ENCODE peak calls at places on chromosomes 4 and X, in seven cellular contexts. One of them, this sample, is unnamed.

GRCh38 chrX:132615396-132616131 is 126.7 kb upstream of the MBNL3 start:
- DNase-seq in M059J: peak; percentile 42
- DNase-seq in COR-L47: peak; percentile 2
- DNase-seq in anterior cingulate cortex: no peak
- DNase-seq in ACHN: peak; percentile 21
- DNase-seq in activated naive CD4-positive, alpha-beta T cell treated with anti-CD3 and anti-CD28 coated beads, Interleukin-2, amount 10 ng/mL, durations not matched to agents 7 days and 5 days: peak; percentile 53
- DNase-seq in GM23248: peak; percentile 45
- DNase-seq in this sample: no peak

GRCh38 chr4:1532549-1533395 is 126.5 kb upstream of the NKX1-1 start:
- DNase-seq in M059J: no peak
- DNase-seq in COR-L47: no peak
- DNase-seq in anterior cingulate cortex: no peak
- DNase-seq in ACHN: no peak
- DNase-seq in activated naive CD4-positive, alpha-beta T cell treated with anti-CD3 and anti-CD28 coated beads, Interleukin-2, amount 10 ng/mL, durations not matched to agents 7 days and 5 days: no peak
- DNase-seq in GM23248: no peak
- DNase-seq in this sample: no peak

GRCh38 chrX:153245288-153245731 is 66.2 kb downstream of the MAGEA1 start:
- DNase-seq in M059J: peak; percentile 1
- DNase-seq in COR-L47: no peak
- DNase-seq in anterior cingulate cortex: no peak
- DNase-seq in ACHN: peak; percentile 1
- DNase-seq in activated naive CD4-positive, alpha-beta T cell treated with anti-CD3 and anti-CD28 coated beads, Interleukin-2, amount 10 ng/mL, durations not matched to agents 7 days and 5 days: no peak
- DNase-seq in GM23248: no peak
- DNase-seq in this sample: no peak

GRCh38 chr4:109574443-109574850 is 14.4 kb downstream of the MCUB start:
- DNase-seq in M059J: no peak
- DNase-seq in COR-L47: no peak
- DNase-seq in anterior cingulate cortex: no peak
- DNase-seq in ACHN: peak; percentile 28
- DNase-seq in activated naive CD4-positive, alpha-beta T cell treated with anti-CD3 and anti-CD28 coated beads, Interleukin-2, amount 10 ng/mL, durations not matched to agents 7 days and 5 days: peak; percentile 33
- DNase-seq in GM23248: peak; percentile 19
- DNase-seq in this sample: no peak

GRCh38 chr4:111398906-111399330 is 746.3 kb upstream of the FAM241A start:
- DNase-seq in M059J: no peak
- DNase-seq in COR-L47: no peak
- DNase-seq in anterior cingulate cortex: no peak
- DNase-seq in ACHN: no peak
- DNase-seq in activated naive CD4-positive, alpha-beta T cell treated with anti-CD3 and anti-CD28 coated beads, Interleukin-2, amount 10 ng/mL, durations not matched to agents 7 days and 5 days: no peak
- DNase-seq in GM23248: peak; percentile 66
- DNase-seq in this sample: no peak

GRCh38 chr4:89737888-89738287 is 99.1 kb downstream of the SNCA start:
- DNase-seq in M059J: peak; percentile 80
- DNase-seq in COR-L47: peak; percentile 83
- DNase-seq in anterior cingulate cortex: no peak
- DNase-seq in ACHN: no peak
- DNase-seq in activated naive CD4-positive, alpha-beta T cell treated with anti-CD3 and anti-CD28 coated beads, Interleukin-2, amount 10 ng/mL, durations not matched to agents 7 days and 5 days: no peak
- DNase-seq in GM23248: peak; percentile 66
- DNase-seq in this sample: no peak

GRCh38 chr4:110514889-110515479 is 39.0 kb downstream of the ENPEP start:
- DNase-seq in M059J: peak; percentile 51
- DNase-seq in COR-L47: peak; percentile 4
- DNase-seq in anterior cingulate cortex: no peak
- DNase-seq in ACHN: peak; percentile 62
- DNase-seq in activated naive CD4-positive, alpha-beta T cell treated with anti-CD3 and anti-CD28 coated beads, Interleukin-2, amount 10 ng/mL, durations not matched to agents 7 days and 5 days: no peak
- DNase-seq in GM23248: peak; percentile 61
- DNase-seq in this sample: no peak

GRCh38 chr4:147056951-147057630 is 111.4 kb upstream of the TTC29 start:
- DNase-seq in M059J: peak; percentile 36
- DNase-seq in COR-L47: no peak
- DNase-seq in anterior cingulate cortex: no peak
- DNase-seq in ACHN: peak; percentile 48
- DNase-seq in activated naive CD4-positive, alpha-beta T cell treated with anti-CD3 and anti-CD28 coated beads, Interleukin-2, amount 10 ng/mL, durations not matched to agents 7 days and 5 days: no peak
- DNase-seq in GM23248: peak; percentile 54
- DNase-seq in this sample: no peak

GRCh38 chr4:5822617-5823016 is 70.3 kb downstream of the CRMP1 start:
- DNase-seq in M059J: no peak
- DNase-seq in COR-L47: no peak
- DNase-seq in anterior cingulate cortex: no peak
- DNase-seq in ACHN: no peak
- DNase-seq in activated naive CD4-positive, alpha-beta T cell treated with anti-CD3 and anti-CD28 coated beads, Interleukin-2, amount 10 ng/mL, durations not matched to agents 7 days and 5 days: no peak
- DNase-seq in GM23248: no peak
- DNase-seq in this sample: no peak

GRCh38 chr4:109955146-109955545 is 42.5 kb downstream of the EGF start:
- DNase-seq in M059J: no peak
- DNase-seq in COR-L47: no peak
- DNase-seq in anterior cingulate cortex: no peak
- DNase-seq in ACHN: no peak
- DNase-seq in activated naive CD4-positive, alpha-beta T cell treated with anti-CD3 and anti-CD28 coated beads, Interleukin-2, amount 10 ng/mL, durations not matched to agents 7 days and 5 days: no peak
- DNase-seq in GM23248: no peak
- DNase-seq in this sample: no peak

GRCh38 chr4:82594466-82594865 is 32.7 kb upstream of the TMEM150C start:
- DNase-seq in M059J: no peak
- DNase-seq in COR-L47: no peak
- DNase-seq in anterior cingulate cortex: no peak
- DNase-seq in ACHN: no peak
- DNase-seq in activated naive CD4-positive, alpha-beta T cell treated with anti-CD3 and anti-CD28 coated beads, Interleukin-2, amount 10 ng/mL, durations not matched to agents 7 days and 5 days: no peak
- DNase-seq in GM23248: no peak
- DNase-seq in this sample: no peak

GRCh38 chr4:13399257-13399656 is 84.9 kb downstream of the RAB28 start:
- DNase-seq in M059J: peak; percentile 13
- DNase-seq in COR-L47: no peak
- DNase-seq in anterior cingulate cortex: no peak
- DNase-seq in ACHN: peak; percentile 65
- DNase-seq in activated naive CD4-positive, alpha-beta T cell treated with anti-CD3 and anti-CD28 coated beads, Interleukin-2, amount 10 ng/mL, durations not matched to agents 7 days and 5 days: no peak
- DNase-seq in GM23248: peak; percentile 47
- DNase-seq in this sample: no peak

GRCh38 chr4:136867465-136867864 is 664.8 kb downstream of the PCDH18 start:
- DNase-seq in M059J: no peak
- DNase-seq in COR-L47: no peak
- DNase-seq in anterior cingulate cortex: no peak
- DNase-seq in ACHN: no peak
- DNase-seq in activated naive CD4-positive, alpha-beta T cell treated with anti-CD3 and anti-CD28 coated beads, Interleukin-2, amount 10 ng/mL, durations not matched to agents 7 days and 5 days: no peak
- DNase-seq in GM23248: no peak
- DNase-seq in this sample: no peak

GRCh38 chr4:86055898-86056297 is 304.0 kb downstream of the MAPK10 start:
- DNase-seq in M059J: peak; percentile 71
- DNase-seq in COR-L47: no peak
- DNase-seq in anterior cingulate cortex: no peak
- DNase-seq in ACHN: no peak
- DNase-seq in activated naive CD4-positive, alpha-beta T cell treated with anti-CD3 and anti-CD28 coated beads, Interleukin-2, amount 10 ng/mL, durations not matched to agents 7 days and 5 days: no peak
- DNase-seq in GM23248: peak; percentile 53
- DNase-seq in this sample: no peak

GRCh38 chr4:39044364-39044946 is 12.2 kb upstream of the TMEM156 start:
- DNase-seq in M059J: peak; percentile 87
- DNase-seq in COR-L47: peak; percentile 48
- DNase-seq in anterior cingulate cortex: peak; percentile 80
- DNase-seq in ACHN: peak; percentile 88
- DNase-seq in activated naive CD4-positive, alpha-beta T cell treated with anti-CD3 and anti-CD28 coated beads, Interleukin-2, amount 10 ng/mL, durations not matched to agents 7 days and 5 days: peak; percentile 98
- DNase-seq in GM23248: peak; percentile 90
- DNase-seq in this sample: peak; percentile 85

GRCh38 chr4:151659631-151660030 is 101.2 kb downstream of the GATB start:
- DNase-seq in M059J: no peak
- DNase-seq in COR-L47: no peak
- DNase-seq in anterior cingulate cortex: no peak
- DNase-seq in ACHN: no peak
- DNase-seq in activated naive CD4-positive, alpha-beta T cell treated with anti-CD3 and anti-CD28 coated beads, Interleukin-2, amount 10 ng/mL, durations not matched to agents 7 days and 5 days: no peak
- DNase-seq in GM23248: peak; percentile 33
- DNase-seq in this sample: no peak

GRCh38 chr4:8615921-8616787 is 23.6 kb downstream of the CPZ start:
- DNase-seq in M059J: no peak
- DNase-seq in COR-L47: no peak
- DNase-seq in anterior cingulate cortex: no peak
- DNase-seq in ACHN: no peak
- DNase-seq in activated naive CD4-positive, alpha-beta T cell treated with anti-CD3 and anti-CD28 coated beads, Interleukin-2, amount 10 ng/mL, durations not matched to agents 7 days and 5 days: no peak
- DNase-seq in GM23248: no peak
- DNase-seq in this sample: no peak

GRCh38 chr4:174274436-174274835 is 9.0 kb downstream of the FBXO8 start:
- DNase-seq in M059J: no peak
- DNase-seq in COR-L47: no peak
- DNase-seq in anterior cingulate cortex: no peak
- DNase-seq in ACHN: no peak
- DNase-seq in activated naive CD4-positive, alpha-beta T cell treated with anti-CD3 and anti-CD28 coated beads, Interleukin-2, amount 10 ng/mL, durations not matched to agents 7 days and 5 days: no peak
- DNase-seq in GM23248: peak; percentile 8
- DNase-seq in this sample: no peak

GRCh38 chrX:121598356-121598755 is 550.9 kb downstream of the GLUD2 start:
- DNase-seq in M059J: no peak
- DNase-seq in COR-L47: no peak
- DNase-seq in anterior cingulate cortex: no peak
- DNase-seq in ACHN: no peak
- DNase-seq in activated naive CD4-positive, alpha-beta T cell treated with anti-CD3 and anti-CD28 coated beads, Interleukin-2, amount 10 ng/mL, durations not matched to agents 7 days and 5 days: no peak
- DNase-seq in GM23248: no peak
- DNase-seq in this sample: no peak

GRCh38 chrX:9578083-9578779 is 113.4 kb downstream of the TBL1X start:
- DNase-seq in M059J: no peak
- DNase-seq in COR-L47: no peak
- DNase-seq in anterior cingulate cortex: peak; percentile 2
- DNase-seq in ACHN: no peak
- DNase-seq in activated naive CD4-positive, alpha-beta T cell treated with anti-CD3 and anti-CD28 coated beads, Interleukin-2, amount 10 ng/mL, durations not matched to agents 7 days and 5 days: no peak
- DNase-seq in GM23248: no peak
- DNase-seq in this sample: no peak

GRCh38 chr4:54281060-54281781 is 52.1 kb downstream of the PDGFRA start:
- DNase-seq in M059J: peak; percentile 91
- DNase-seq in COR-L47: no peak
- DNase-seq in anterior cingulate cortex: peak; percentile 2
- DNase-seq in ACHN: peak; percentile 39
- DNase-seq in activated naive CD4-positive, alpha-beta T cell treated with anti-CD3 and anti-CD28 coated beads, Interleukin-2, amount 10 ng/mL, durations not matched to agents 7 days and 5 days: no peak
- DNase-seq in GM23248: peak; percentile 98
- DNase-seq in this sample: no peak

GRCh38 chr4:80306255-80306654 is 29.3 kb upstream of the CFAP299 start:
- DNase-seq in M059J: peak; percentile 65
- DNase-seq in COR-L47: no peak
- DNase-seq in anterior cingulate cortex: no peak
- DNase-seq in ACHN: peak; percentile 49
- DNase-seq in activated naive CD4-positive, alpha-beta T cell treated with anti-CD3 and anti-CD28 coated beads, Interleukin-2, amount 10 ng/mL, durations not matched to agents 7 days and 5 days: no peak
- DNase-seq in GM23248: peak; percentile 66
- DNase-seq in this sample: no peak

This sample was measured in dorsolateral prefrontal cortex.